ENCODE peak calls at places on chromosomes 2 and 18, in seven cellular contexts. One of them, this sample, is unnamed.

GRCh38 chr2:196331143-196331542 is 159.8 kb upstream of the STK17B start:
- DNase-seq in H1: no peak
- DNase-seq in neuronal stem cell: no peak
- DNase-seq in IMR-90: peak; percentile 82
- DNase-seq in trophoblast cell: no peak
- DNase-seq in H9: no peak
- DNase-seq in mesenchymal stem cell: peak; percentile 69
- DNase-seq in this sample: no peak

GRCh38 chr18:3297025-3297984 is 35.4 kb downstream of the MYL12B start:
- DNase-seq in trophoblast cell: peak; percentile 98
- DNase-seq in neuronal stem cell: peak; percentile 78
- DNase-seq in IMR-90: peak; percentile 86
- DNase-seq in H1: peak; percentile 96
- DNase-seq in H9: peak; percentile 97
- DNase-seq in mesenchymal stem cell: peak; percentile 90
- DNase-seq in this sample: peak; percentile 99

GRCh38 chr2:233075141-233075965 is 15.2 kb downstream of the INPP5D start:
- DNase-seq in IMR-90: no peak
- DNase-seq in mesenchymal stem cell: no peak
- DNase-seq in trophoblast cell: no peak
- DNase-seq in neuronal stem cell: no peak
- DNase-seq in H9: no peak
- DNase-seq in H1: no peak
- DNase-seq in this sample: no peak

GRCh38 chr2:240392948-240393830 is 42.3 kb upstream of the GPC1 start:
- DNase-seq in trophoblast cell: no peak
- DNase-seq in H9: peak; percentile 15
- DNase-seq in IMR-90: no peak
- DNase-seq in mesenchymal stem cell: no peak
- DNase-seq in H1: no peak
- DNase-seq in neuronal stem cell: no peak
- DNase-seq in this sample: no peak

GRCh38 chr18:75215663-75216062 is 5.1 kb downstream of the TSHZ1 start:
- DNase-seq in mesenchymal stem cell: no peak
- DNase-seq in trophoblast cell: no peak
- DNase-seq in IMR-90: no peak
- DNase-seq in neuronal stem cell: no peak
- DNase-seq in H1: no peak
- DNase-seq in H9: no peak
- DNase-seq in this sample: no peak

GRCh38 chr18:59353079-59353680 is 5.9 kb downstream of the LMAN1 start:
- DNase-seq in H9: no peak
- DNase-seq in trophoblast cell: no peak
- DNase-seq in IMR-90: no peak
- DNase-seq in neuronal stem cell: no peak
- DNase-seq in H1: no peak
- DNase-seq in mesenchymal stem cell: no peak
- DNase-seq in this sample: no peak

GRCh38 chr2:176130917-176131616 is 1.6 kb downstream of the HOXD8 start:
- DNase-seq in mesenchymal stem cell: no peak
- DNase-seq in H1: peak; percentile 40
- DNase-seq in trophoblast cell: no peak
- DNase-seq in H9: no peak
- DNase-seq in neuronal stem cell: no peak
- DNase-seq in IMR-90: no peak
- DNase-seq in this sample: no peak

GRCh38 chr2:202965810-202966454 is 48.7 kb upstream of the NBEAL1 start:
- DNase-seq in neuronal stem cell: no peak
- DNase-seq in IMR-90: peak; percentile 63
- DNase-seq in mesenchymal stem cell: peak; percentile 90
- DNase-seq in H1: no peak
- DNase-seq in trophoblast cell: peak; percentile 17
- DNase-seq in H9: peak; percentile 42
- DNase-seq in this sample: peak; percentile 92

GRCh38 chr2:233982421-233983121 is 65.4 kb downstream of the TRPM8 start:
- DNase-seq in IMR-90: peak; percentile 94
- DNase-seq in trophoblast cell: peak; percentile 13
- DNase-seq in H9: no peak
- DNase-seq in H1: no peak
- DNase-seq in mesenchymal stem cell: peak; percentile 84
- DNase-seq in neuronal stem cell: no peak
- DNase-seq in this sample: no peak

GRCh38 chr2:241769819-241770184 is 6.8 kb upstream of the GAL3ST2 start:
- DNase-seq in mesenchymal stem cell: no peak
- DNase-seq in H9: no peak
- DNase-seq in H1: peak; percentile 44
- DNase-seq in IMR-90: no peak
- DNase-seq in neuronal stem cell: no peak
- DNase-seq in trophoblast cell: no peak
- DNase-seq in this sample: no peak

GRCh38 chr18:70235478-70235877 is 30.0 kb upstream of the RTTN start:
- DNase-seq in H1: no peak
- DNase-seq in neuronal stem cell: no peak
- DNase-seq in mesenchymal stem cell: no peak
- DNase-seq in trophoblast cell: no peak
- DNase-seq in IMR-90: no peak
- DNase-seq in H9: no peak
- DNase-seq in this sample: no peak

GRCh38 chr2:169928463-169928864 is 101.2 kb downstream of the UBR3 start:
- DNase-seq in mesenchymal stem cell: peak; percentile 62
- DNase-seq in H1: no peak
- DNase-seq in H9: no peak
- DNase-seq in neuronal stem cell: peak; percentile 24
- DNase-seq in trophoblast cell: no peak
- DNase-seq in IMR-90: peak; percentile 63
- DNase-seq in this sample: peak; percentile 39

DNA sequence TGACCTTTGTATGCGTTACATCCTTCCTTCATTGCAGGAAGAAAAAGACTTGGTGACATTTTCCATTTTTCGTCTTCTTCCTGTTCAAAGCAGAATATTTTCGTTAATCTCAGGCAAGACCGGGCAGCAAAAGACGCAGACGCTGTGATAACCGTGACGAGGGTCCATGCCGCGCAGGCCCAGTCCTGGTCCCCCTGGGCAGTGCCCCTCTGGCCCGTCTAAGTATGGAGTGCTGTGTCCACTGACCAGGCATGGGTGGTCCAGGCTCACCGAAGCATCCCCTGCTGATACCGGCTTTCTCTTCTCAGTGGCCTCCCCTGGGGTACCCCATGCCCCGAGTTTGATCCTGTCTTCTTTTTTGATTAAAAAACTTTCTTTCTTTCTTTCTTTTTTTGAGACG is 135.2 kb upstream of the ASB18 start:
- DNase-seq in H9: no peak
- DNase-seq in IMR-90: no peak
- DNase-seq in H1: no peak
- DNase-seq in trophoblast cell: no peak
- DNase-seq in mesenchymal stem cell: no peak
- DNase-seq in neuronal stem cell: no peak
- DNase-seq in this sample: no peak
- H2BK5ac ChIP-seq in H9: no peak overlapping the region
- H2BK5ac ChIP-seq in IMR-90: no peak overlapping the region
- H2BK5ac ChIP-seq in H1: no peak overlapping the region
- H2BK5ac ChIP-seq in trophoblast cell: no peak overlapping the region
- H2BK5ac ChIP-seq in mesenchymal stem cell: no peak overlapping the region
- H2BK5ac ChIP-seq in neuronal stem cell: no peak overlapping the region
- H2BK5ac ChIP-seq in this sample: no peak overlapping the region

GRCh38 chr2:192148620-192149321 is 46.0 kb downstream of the TMEFF2 start:
- DNase-seq in H9: no peak
- DNase-seq in trophoblast cell: no peak
- DNase-seq in IMR-90: peak; percentile 49
- DNase-seq in neuronal stem cell: no peak
- DNase-seq in H1: no peak
- DNase-seq in mesenchymal stem cell: peak; percentile 54
- DNase-seq in this sample: peak; percentile 8

GRCh38 chr2:192153561-192153960 is 41.2 kb downstream of the TMEFF2 start:
- DNase-seq in H9: no peak
- DNase-seq in trophoblast cell: no peak
- DNase-seq in H1: no peak
- DNase-seq in mesenchymal stem cell: no peak
- DNase-seq in IMR-90: no peak
- DNase-seq in neuronal stem cell: no peak
- DNase-seq in this sample: no peak

GRCh38 chr2:192151848-192152247 is 42.9 kb downstream of the TMEFF2 start:
- DNase-seq in mesenchymal stem cell: peak; percentile 17
- DNase-seq in IMR-90: peak; percentile 74
- DNase-seq in neuronal stem cell: no peak
- DNase-seq in H9: no peak
- DNase-seq in trophoblast cell: no peak
- DNase-seq in H1: no peak
- DNase-seq in this sample: no peak

GRCh38 chr2:192148241-192148619 is 46.5 kb downstream of the TMEFF2 start:
- DNase-seq in H1: no peak
- DNase-seq in mesenchymal stem cell: no peak
- DNase-seq in trophoblast cell: no peak
- DNase-seq in IMR-90: no peak
- DNase-seq in neuronal stem cell: no peak
- DNase-seq in H9: no peak
- DNase-seq in this sample: no peak

DNA sequence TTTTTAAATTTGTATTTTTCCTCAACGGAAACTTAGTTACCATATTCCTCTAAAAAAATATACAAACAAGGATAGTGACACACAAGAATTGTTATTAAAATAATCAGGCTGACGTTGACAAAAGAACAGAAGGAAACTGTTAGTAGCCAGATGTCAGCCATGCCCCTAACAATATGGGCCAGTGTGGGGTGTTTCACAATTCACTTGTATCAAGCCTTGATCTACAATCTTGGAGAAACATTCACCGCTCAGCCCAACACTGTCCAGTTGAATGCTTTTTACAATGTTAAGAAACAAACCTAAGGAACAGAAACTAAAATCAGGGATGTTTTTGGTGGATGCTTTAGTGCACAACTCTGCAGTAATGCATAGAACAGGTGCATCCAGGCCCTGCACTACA is 44.6 kb downstream of the TMEFF2 start:
- DNase-seq in IMR-90: no peak
- DNase-seq in H1: no peak
- DNase-seq in mesenchymal stem cell: no peak
- DNase-seq in H9: no peak
- DNase-seq in neuronal stem cell: no peak
- DNase-seq in trophoblast cell: peak; percentile 42
- DNase-seq in this sample: no peak
- H2BK5ac ChIP-seq in IMR-90: no peak overlapping the region
- H2BK5ac ChIP-seq in H1: no peak overlapping the region
- H2BK5ac ChIP-seq in mesenchymal stem cell: no peak overlapping the region
- H2BK5ac ChIP-seq in H9: no peak overlapping the region
- H2BK5ac ChIP-seq in neuronal stem cell: no peak overlapping the region
- H2BK5ac ChIP-seq in trophoblast cell: no peak overlapping the region
- H2BK5ac ChIP-seq in this sample: no peak overlapping the region

GRCh38 chr18:52995875-52996274 is 655.9 kb downstream of the DCC start:
- DNase-seq in H9: no peak
- DNase-seq in mesenchymal stem cell: no peak
- DNase-seq in H1: no peak
- DNase-seq in neuronal stem cell: no peak
- DNase-seq in trophoblast cell: no peak
- DNase-seq in IMR-90: no peak
- DNase-seq in this sample: no peak

GRCh38 chr18:52991246-52991645 is 651.2 kb downstream of the DCC start:
- DNase-seq in trophoblast cell: no peak
- DNase-seq in H1: no peak
- DNase-seq in H9: no peak
- DNase-seq in neuronal stem cell: no peak
- DNase-seq in IMR-90: no peak
- DNase-seq in mesenchymal stem cell: no peak
- DNase-seq in this sample: no peak

DNA sequence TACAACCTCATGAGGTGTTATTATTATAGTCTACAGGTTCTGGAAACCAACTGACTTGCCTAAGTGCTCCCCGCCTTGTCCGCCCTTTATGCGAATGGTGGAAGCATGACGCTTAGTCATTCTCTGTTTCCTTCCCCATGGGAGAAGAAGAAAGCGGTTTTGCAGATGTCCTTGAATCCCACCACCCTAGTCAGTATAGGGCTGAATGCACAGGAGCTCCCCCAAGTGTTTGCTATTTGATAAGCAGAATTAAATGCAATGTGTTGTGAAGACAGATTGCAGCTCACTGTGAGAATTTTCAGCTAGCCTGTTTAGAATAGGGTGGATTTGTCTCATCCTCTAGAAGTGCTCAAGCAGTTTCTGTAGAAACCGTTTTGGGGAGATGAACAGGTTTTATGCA is 652.0 kb downstream of the DCC start:
- DNase-seq in trophoblast cell: no peak
- DNase-seq in mesenchymal stem cell: no peak
- DNase-seq in neuronal stem cell: peak; percentile 9
- DNase-seq in H9: peak; percentile 41
- DNase-seq in IMR-90: no peak
- DNase-seq in H1: no peak
- DNase-seq in this sample: peak; percentile 83
- H2BK5ac ChIP-seq in trophoblast cell: no peak overlapping the region
- H2BK5ac ChIP-seq in mesenchymal stem cell: no peak overlapping the region
- H2BK5ac ChIP-seq in neuronal stem cell: no peak overlapping the region
- H2BK5ac ChIP-seq in H9: no peak overlapping the region
- H2BK5ac ChIP-seq in IMR-90: no peak overlapping the region
- H2BK5ac ChIP-seq in H1: no peak overlapping the region
- H2BK5ac ChIP-seq in this sample: no peak overlapping the region

DNA sequence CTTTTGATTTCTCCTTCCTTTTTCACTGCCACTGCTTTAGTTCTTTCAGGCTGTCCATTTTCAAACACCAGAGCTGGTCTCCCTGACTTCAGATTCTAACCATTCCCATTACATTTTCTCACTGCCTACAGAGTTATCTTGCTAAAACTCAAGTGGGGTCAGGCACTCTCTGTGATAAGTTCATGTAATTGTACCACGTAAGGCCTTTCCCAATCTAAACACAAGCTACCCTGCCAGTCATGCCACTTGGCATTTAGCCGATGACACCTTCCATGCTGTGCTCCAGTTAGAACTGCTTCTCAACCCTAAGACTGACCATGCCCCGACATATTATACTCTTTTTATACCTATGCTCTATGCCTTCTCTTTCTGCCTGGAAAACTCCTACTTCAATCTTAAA is 592.4 kb downstream of the DPP10 start:
- DNase-seq in mesenchymal stem cell: no peak
- DNase-seq in H9: no peak
- DNase-seq in trophoblast cell: no peak
- DNase-seq in H1: no peak
- DNase-seq in IMR-90: no peak
- DNase-seq in neuronal stem cell: no peak
- DNase-seq in this sample: no peak
- H2BK5ac ChIP-seq in mesenchymal stem cell: no peak overlapping the region
- H2BK5ac ChIP-seq in H9: no peak overlapping the region
- H2BK5ac ChIP-seq in trophoblast cell: no peak overlapping the region
- H2BK5ac ChIP-seq in H1: no peak overlapping the region
- H2BK5ac ChIP-seq in IMR-90: no peak overlapping the region
- H2BK5ac ChIP-seq in neuronal stem cell: no peak overlapping the region
- H2BK5ac ChIP-seq in this sample: no peak overlapping the region

This sample was measured in mesendoderm.